ENCODE peak calls at places on chromosome 9, in ten cellular contexts. One of them, this sample, is unnamed.

GRCh38 chr9:91817493-91818225 is 132.4 kb downstream of the ROR2 start:
- DNase-seq in heart left ventricle: no peak
- DNase-seq in right lobe of liver: no peak
- DNase-seq in Peyer's patch: no peak
- DNase-seq in aorta: no peak
- DNase-seq in lung: no peak
- DNase-seq in sigmoid colon: peak
- DNase-seq in CD4-positive, CD25-positive, alpha-beta regulatory T cell: no peak
- DNase-seq in upper lobe of right lung: no peak
- DNase-seq in small intestine: no peak
- DNase-seq in this sample: peak

GRCh38 chr9:74942801-74943200 is 9.9 kb downstream of the C9orf40 start:
- DNase-seq in right lobe of liver: no peak
- DNase-seq in Peyer's patch: no peak
- DNase-seq in lung: no peak
- DNase-seq in heart left ventricle: no peak
- DNase-seq in CD4-positive, CD25-positive, alpha-beta regulatory T cell: no peak
- DNase-seq in small intestine: no peak
- DNase-seq in aorta: no peak
- DNase-seq in upper lobe of right lung: no peak
- DNase-seq in sigmoid colon: no peak
- DNase-seq in this sample: no peak

GRCh38 chr9:99103909-99104458 is 929 bp upstream of the TGFBR1 start:
- DNase-seq in Peyer's patch: peak
- DNase-seq in sigmoid colon: no peak
- DNase-seq in lung: peak
- DNase-seq in upper lobe of right lung: no peak
- DNase-seq in aorta: no peak
- DNase-seq in small intestine: no peak
- DNase-seq in right lobe of liver: no peak
- DNase-seq in CD4-positive, CD25-positive, alpha-beta regulatory T cell: no peak
- DNase-seq in heart left ventricle: peak
- DNase-seq in this sample: peak

GRCh38 chr9:4297151-4297794 is 2.6 kb downstream of the GLIS3 start:
- DNase-seq in aorta: peak
- DNase-seq in upper lobe of right lung: peak
- DNase-seq in right lobe of liver: peak
- DNase-seq in CD4-positive, CD25-positive, alpha-beta regulatory T cell: peak
- DNase-seq in Peyer's patch: peak
- DNase-seq in small intestine: peak
- DNase-seq in lung: peak
- DNase-seq in heart left ventricle: peak
- DNase-seq in sigmoid colon: peak
- DNase-seq in this sample: peak

GRCh38 chr9:93967020-93967803 is 12.1 kb upstream of the BARX1 start:
- DNase-seq in aorta: no peak
- DNase-seq in Peyer's patch: no peak
- DNase-seq in small intestine: no peak
- DNase-seq in sigmoid colon: peak
- DNase-seq in right lobe of liver: no peak
- DNase-seq in upper lobe of right lung: no peak
- DNase-seq in heart left ventricle: no peak
- DNase-seq in CD4-positive, CD25-positive, alpha-beta regulatory T cell: no peak
- DNase-seq in lung: peak
- DNase-seq in this sample: no peak

GRCh38 chr9:73229543-73229942 is 77.9 kb downstream of the ANXA1 start:
- DNase-seq in right lobe of liver: no peak
- DNase-seq in upper lobe of right lung: no peak
- DNase-seq in sigmoid colon: no peak
- DNase-seq in small intestine: no peak
- DNase-seq in lung: no peak
- DNase-seq in Peyer's patch: no peak
- DNase-seq in CD4-positive, CD25-positive, alpha-beta regulatory T cell: no peak
- DNase-seq in aorta: no peak
- DNase-seq in heart left ventricle: no peak
- DNase-seq in this sample: no peak

GRCh38 chr9:131410051-131410491 is 16.2 kb downstream of the PRRC2B start:
- DNase-seq in Peyer's patch: no peak
- DNase-seq in heart left ventricle: no peak
- DNase-seq in upper lobe of right lung: no peak
- DNase-seq in lung: no peak
- DNase-seq in sigmoid colon: no peak
- DNase-seq in CD4-positive, CD25-positive, alpha-beta regulatory T cell: peak
- DNase-seq in right lobe of liver: no peak
- DNase-seq in small intestine: no peak
- DNase-seq in aorta: peak
- DNase-seq in this sample: peak

GRCh38 chr9:132244582-132245455 is 83.0 kb downstream of the NTNG2 start:
- DNase-seq in sigmoid colon: no peak
- DNase-seq in right lobe of liver: no peak
- DNase-seq in upper lobe of right lung: peak
- DNase-seq in small intestine: no peak
- DNase-seq in Peyer's patch: no peak
- DNase-seq in heart left ventricle: peak
- DNase-seq in CD4-positive, CD25-positive, alpha-beta regulatory T cell: no peak
- DNase-seq in aorta: peak
- DNase-seq in lung: no peak
- DNase-seq in this sample: no peak

GRCh38 chr9:71896762-71897161 is 14.2 kb downstream of the ABHD17B start:
- DNase-seq in upper lobe of right lung: no peak
- DNase-seq in CD4-positive, CD25-positive, alpha-beta regulatory T cell: no peak
- DNase-seq in lung: no peak
- DNase-seq in small intestine: no peak
- DNase-seq in right lobe of liver: no peak
- DNase-seq in heart left ventricle: no peak
- DNase-seq in Peyer's patch: no peak
- DNase-seq in aorta: no peak
- DNase-seq in sigmoid colon: no peak
- DNase-seq in this sample: no peak

GRCh38 chr9:71895955-71896354 is 15.0 kb downstream of the ABHD17B start:
- DNase-seq in heart left ventricle: no peak
- DNase-seq in lung: no peak
- DNase-seq in Peyer's patch: no peak
- DNase-seq in small intestine: no peak
- DNase-seq in upper lobe of right lung: no peak
- DNase-seq in right lobe of liver: no peak
- DNase-seq in aorta: no peak
- DNase-seq in sigmoid colon: no peak
- DNase-seq in CD4-positive, CD25-positive, alpha-beta regulatory T cell: no peak
- DNase-seq in this sample: no peak

GRCh38 chr9:71897573-71897972 is 13.4 kb downstream of the ABHD17B start:
- DNase-seq in heart left ventricle: no peak
- DNase-seq in right lobe of liver: no peak
- DNase-seq in Peyer's patch: no peak
- DNase-seq in lung: no peak
- DNase-seq in aorta: no peak
- DNase-seq in CD4-positive, CD25-positive, alpha-beta regulatory T cell: peak
- DNase-seq in upper lobe of right lung: no peak
- DNase-seq in sigmoid colon: no peak
- DNase-seq in small intestine: peak
- DNase-seq in this sample: no peak

GRCh38 chr9:71891557-71892189 is 19.3 kb downstream of the ABHD17B start:
- DNase-seq in heart left ventricle: no peak
- DNase-seq in sigmoid colon: no peak
- DNase-seq in CD4-positive, CD25-positive, alpha-beta regulatory T cell: no peak
- DNase-seq in Peyer's patch: no peak
- DNase-seq in small intestine: peak
- DNase-seq in upper lobe of right lung: no peak
- DNase-seq in aorta: no peak
- DNase-seq in lung: no peak
- DNase-seq in right lobe of liver: no peak
- DNase-seq in this sample: no peak

DNA sequence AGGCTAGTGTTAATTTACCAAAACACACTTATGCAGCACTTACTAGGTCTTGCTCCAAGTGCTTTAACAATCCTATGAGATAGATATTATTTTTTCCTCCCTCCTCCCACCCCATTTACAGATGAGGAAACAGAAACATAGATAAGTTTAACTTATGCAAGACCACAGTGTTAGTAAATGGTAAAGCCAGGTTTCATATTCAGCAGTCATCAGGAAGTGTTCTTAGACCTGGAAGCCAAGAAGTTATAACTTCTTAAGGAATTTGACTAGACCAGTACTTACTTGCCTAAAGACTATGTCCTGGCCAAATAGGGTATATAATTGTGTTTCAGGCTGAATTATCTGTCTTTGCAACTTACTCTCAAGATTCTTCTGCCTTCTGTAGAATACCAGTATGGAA is 15.9 kb downstream of the ABHD17B start:
- DNase-seq in Peyer's patch: no peak
- DNase-seq in CD4-positive, CD25-positive, alpha-beta regulatory T cell: no peak
- DNase-seq in right lobe of liver: no peak
- DNase-seq in lung: no peak
- DNase-seq in sigmoid colon: no peak
- DNase-seq in heart left ventricle: no peak
- DNase-seq in small intestine: peak
- DNase-seq in upper lobe of right lung: no peak
- DNase-seq in aorta: no peak
- DNase-seq in this sample: peak
- H3K27ac ChIP-seq in Peyer's patch: no peak
- H3K27ac ChIP-seq in CD4-positive, CD25-positive, alpha-beta regulatory T cell: no peak
- H3K27ac ChIP-seq in right lobe of liver: no peak
- H3K27ac ChIP-seq in lung: no peak
- H3K27ac ChIP-seq in sigmoid colon: no peak
- H3K27ac ChIP-seq in heart left ventricle: no peak
- H3K27ac ChIP-seq in small intestine: no peak
- H3K27ac ChIP-seq in upper lobe of right lung: no peak
- H3K27ac ChIP-seq in aorta: no peak
- H3K27ac ChIP-seq in this sample: peak

DNA sequence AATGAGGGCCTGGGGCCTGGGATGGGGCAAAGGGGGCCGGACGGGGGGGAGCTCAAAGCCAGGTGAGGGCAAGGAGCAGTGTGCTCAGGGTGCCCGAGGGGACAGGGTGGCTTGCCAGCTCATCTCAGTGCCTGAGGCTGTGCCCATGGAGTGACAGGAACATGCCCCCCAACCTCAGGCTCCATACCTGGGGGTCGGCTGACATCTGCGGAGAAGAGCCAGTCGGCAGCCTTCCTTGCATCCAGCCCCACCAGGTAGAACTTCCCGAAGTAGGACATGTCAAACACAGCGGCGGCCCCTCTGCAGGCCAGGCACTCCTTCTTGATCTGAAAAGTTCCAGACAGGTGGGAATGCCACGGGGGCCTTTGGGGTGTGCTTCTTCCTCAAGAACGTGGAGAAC is 42.1 kb downstream of the SARDH start:
- DNase-seq in upper lobe of right lung: no peak
- DNase-seq in heart left ventricle: peak
- DNase-seq in aorta: peak
- DNase-seq in lung: no peak
- DNase-seq in small intestine: no peak
- DNase-seq in sigmoid colon: no peak
- DNase-seq in right lobe of liver: no peak
- DNase-seq in CD4-positive, CD25-positive, alpha-beta regulatory T cell: no peak
- DNase-seq in Peyer's patch: no peak
- DNase-seq in this sample: no peak
- H3K4me3 ChIP-seq in upper lobe of right lung: no peak
- H3K4me3 ChIP-seq in heart left ventricle: no peak
- H3K4me3 ChIP-seq in aorta: no peak
- H3K4me3 ChIP-seq in lung: no peak
- H3K4me3 ChIP-seq in small intestine: no peak
- H3K4me3 ChIP-seq in sigmoid colon: no peak
- H3K4me3 ChIP-seq in right lobe of liver: no peak
- H3K4me3 ChIP-seq in CD4-positive, CD25-positive, alpha-beta regulatory T cell: no peak
- H3K4me3 ChIP-seq in Peyer's patch: no peak
- H3K4me3 ChIP-seq in this sample: no peak

GRCh38 chr9:111525056-111525977 is at the start of gene ZNF483:
- DNase-seq in small intestine: peak
- DNase-seq in sigmoid colon: peak
- DNase-seq in lung: peak
- DNase-seq in heart left ventricle: peak
- DNase-seq in CD4-positive, CD25-positive, alpha-beta regulatory T cell: peak
- DNase-seq in aorta: peak
- DNase-seq in upper lobe of right lung: peak
- DNase-seq in right lobe of liver: peak
- DNase-seq in Peyer's patch: peak
- DNase-seq in this sample: peak

GRCh38 chr9:111527347-111527746 is 2.4 kb downstream of the ZNF483 start:
- DNase-seq in upper lobe of right lung: no peak
- DNase-seq in small intestine: no peak
- DNase-seq in right lobe of liver: no peak
- DNase-seq in Peyer's patch: no peak
- DNase-seq in aorta: no peak
- DNase-seq in heart left ventricle: no peak
- DNase-seq in lung: no peak
- DNase-seq in sigmoid colon: no peak
- DNase-seq in CD4-positive, CD25-positive, alpha-beta regulatory T cell: no peak
- DNase-seq in this sample: no peak

GRCh38 chr9:111529787-111530186 is 4.8 kb downstream of the ZNF483 start:
- DNase-seq in small intestine: no peak
- DNase-seq in sigmoid colon: no peak
- DNase-seq in aorta: no peak
- DNase-seq in upper lobe of right lung: no peak
- DNase-seq in right lobe of liver: no peak
- DNase-seq in heart left ventricle: no peak
- DNase-seq in CD4-positive, CD25-positive, alpha-beta regulatory T cell: no peak
- DNase-seq in lung: no peak
- DNase-seq in Peyer's patch: no peak
- DNase-seq in this sample: no peak

DNA sequence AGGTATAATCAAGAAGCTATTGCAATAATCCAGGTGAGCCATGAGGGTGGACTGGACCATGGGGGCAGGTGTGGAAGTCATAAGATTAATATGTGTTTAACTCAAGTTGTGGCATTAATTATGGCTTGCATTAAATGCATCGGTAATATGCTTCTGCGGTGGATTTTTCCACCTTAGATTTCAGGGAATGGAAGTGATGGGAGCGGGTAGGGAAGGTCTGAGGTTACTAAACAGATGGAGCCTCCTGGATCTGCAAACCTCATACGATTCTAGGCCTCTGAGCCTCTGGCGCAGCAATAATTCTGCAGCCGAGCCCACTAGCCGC is 286 bp upstream of the ZNF483 start:
- DNase-seq in CD4-positive, CD25-positive, alpha-beta regulatory T cell: no peak
- DNase-seq in small intestine: no peak
- DNase-seq in heart left ventricle: no peak
- DNase-seq in lung: no peak
- DNase-seq in right lobe of liver: no peak
- DNase-seq in Peyer's patch: no peak
- DNase-seq in upper lobe of right lung: no peak
- DNase-seq in sigmoid colon: no peak
- DNase-seq in aorta: no peak
- DNase-seq in this sample: no peak
- H3K27ac ChIP-seq in CD4-positive, CD25-positive, alpha-beta regulatory T cell: peak
- H3K27ac ChIP-seq in small intestine: no peak
- H3K27ac ChIP-seq in heart left ventricle: no peak
- H3K27ac ChIP-seq in lung: no peak
- H3K27ac ChIP-seq in right lobe of liver: no peak
- H3K27ac ChIP-seq in Peyer's patch: no peak
- H3K27ac ChIP-seq in upper lobe of right lung: no peak
- H3K27ac ChIP-seq in sigmoid colon: peak
- H3K27ac ChIP-seq in aorta: no peak
- H3K27ac ChIP-seq in this sample: no peak

DNA sequence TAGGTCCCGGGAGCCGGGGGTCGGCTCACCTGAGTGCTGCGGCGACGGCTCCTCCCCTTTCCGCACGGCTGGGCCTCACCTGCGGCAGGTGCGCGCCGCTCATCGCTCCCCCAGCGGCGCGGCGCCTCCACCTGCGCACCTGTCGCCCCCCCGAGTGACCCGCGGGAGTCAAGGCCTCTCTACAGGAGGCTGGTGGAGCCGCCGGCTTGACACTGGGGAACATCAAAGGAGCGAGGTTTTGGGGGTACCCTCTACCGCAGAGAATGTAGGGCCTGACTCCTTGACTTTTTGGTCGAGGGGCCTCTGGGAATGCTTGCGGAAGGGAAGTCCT is 483 bp upstream of the IER5L start:
- DNase-seq in right lobe of liver: no peak
- DNase-seq in heart left ventricle: no peak
- DNase-seq in aorta: peak
- DNase-seq in lung: no peak
- DNase-seq in sigmoid colon: no peak
- DNase-seq in Peyer's patch: no peak
- DNase-seq in upper lobe of right lung: no peak
- DNase-seq in small intestine: no peak
- DNase-seq in CD4-positive, CD25-positive, alpha-beta regulatory T cell: no peak
- DNase-seq in this sample: no peak
- H3K4me3 ChIP-seq in right lobe of liver: no peak
- H3K4me3 ChIP-seq in heart left ventricle: peak
- H3K4me3 ChIP-seq in aorta: no peak
- H3K4me3 ChIP-seq in lung: peak
- H3K4me3 ChIP-seq in sigmoid colon: peak
- H3K4me3 ChIP-seq in Peyer's patch: peak
- H3K4me3 ChIP-seq in upper lobe of right lung: peak
- H3K4me3 ChIP-seq in small intestine: peak
- H3K4me3 ChIP-seq in CD4-positive, CD25-positive, alpha-beta regulatory T cell: no peak
- H3K4me3 ChIP-seq in this sample: peak